ENCODE peak calls at places on chromosomes 5 and 9, in six cellular contexts. M, J, V, H, U and O are unnamed samples.

GRCh38 chr9:79382468-79382867 is 189.3 kb upstream of the TLE4 start:
- DNase-seq in M (no peak), J (no peak), V (no peak), H (no peak), U (no peak), O (no peak)

GRCh38 chr5:107217721-107218130 is 453.0 kb downstream of the EFNA5 start:
- DNase-seq in M (no peak), J (peak), V (peak), H (no peak), U (no peak), O (no peak)

GRCh38 chr5:76751291-76751690 is 35.4 kb downstream of the F2R start:
- DNase-seq in M (no peak), J (no peak), V (no peak), H (no peak), U (no peak), O (no peak)

GRCh38 chr5:172788771-172789686 is 18.0 kb upstream of the DUSP1 start:
- DNase-seq in M (no peak), J (peak), V (no peak), H (no peak), U (no peak), O (no peak)

GRCh38 chr9:71001780-71002386 is 119.5 kb downstream of the TRPM3 start:
- DNase-seq in M (no peak), J (no peak), V (peak), H (no peak), U (peak), O (no peak)

GRCh38 chr5:96958977-96959376 is 23.1 kb downstream of the LNPEP start:
- DNase-seq in M (no peak), J (no peak), V (no peak), H (no peak), U (no peak), O (no peak)

GRCh38 chr9:91253488-91253887 is 108.2 kb downstream of the AUH start:
- DNase-seq in M (peak), J (no peak), V (peak), H (no peak), U (no peak), O (no peak)

GRCh38 chr9:22170990-22171663 is 162.0 kb upstream of the CDKN2B start:
- DNase-seq in M (no peak), J (no peak), V (no peak), H (no peak), U (no peak), O (no peak)

GRCh38 chr5:168712280-168712924 is 133.2 kb upstream of the PANK3 start:
- DNase-seq in M (no peak), J (no peak), V (peak), H (peak), U (peak), O (no peak)

GRCh38 chr5:33049845-33050244 is 338.7 kb downstream of the NPR3 start:
- DNase-seq in M (no peak), J (no peak), V (peak), H (peak), U (peak), O (no peak)

GRCh38 chr9:95087659-95088242 is 229.8 kb downstream of the FANCC start:
- DNase-seq in M (no peak), J (peak), V (peak), H (no peak), U (no peak), O (no peak)

GRCh38 chr5:178111925-178112324 is 1.4 kb upstream of the N4BP3 start:
- DNase-seq in M (no peak), J (no peak), V (no peak), H (no peak), U (no peak), O (no peak)

GRCh38 chr9:136572596-136573313 is 26.9 kb upstream of the NOTCH1 start:
- DNase-seq in M (no peak), J (no peak), V (no peak), H (no peak), U (no peak), O (peak)

GRCh38 chr5:155729684-155730059 is 597.3 kb upstream of the SGCD start:
- DNase-seq in M (no peak), J (peak), V (no peak), H (no peak), U (no peak), O (no peak)

GRCh38 chr5:173245319-173246134 is 10.5 kb upstream of the NKX2-5 start:
- DNase-seq in M (no peak), J (no peak), V (no peak), H (no peak), U (no peak), O (no peak)

GRCh38 chr5:67659288-67659687 is 462.7 kb upstream of the CD180 start:
- DNase-seq in M (no peak), J (no peak), V (no peak), H (no peak), U (no peak), O (no peak)

GRCh38 chr5:132751444-132751843 is 4.2 kb downstream of the CCNI2 start:
- DNase-seq in M (no peak), J (no peak), V (no peak), H (no peak), U (peak), O (no peak)

GRCh38 chr5:122401991-122402710 is 90.1 kb downstream of the SNCAIP start:
- DNase-seq in M (no peak), J (no peak), V (peak), H (no peak), U (no peak), O (no peak)

GRCh38 chr5:61575103-61575502 is 243.0 kb downstream of the ZSWIM6 start:
- DNase-seq in M (no peak), J (no peak), V (peak), H (peak), U (peak), O (no peak)

GRCh38 chr5:158899792-158900191 is 199.9 kb downstream of the EBF1 start:
- DNase-seq in M (no peak), J (no peak), V (no peak), H (peak), U (no peak), O (no peak)

GRCh38 chr5:150034677-150035076 is 34.1 kb downstream of the HMGXB3 start:
- DNase-seq in M (no peak), J (no peak), V (no peak), H (peak), U (peak), O (no peak)

GRCh38 chr9:33290994-33291397 is 680 bp downstream of the NFX1 start:
- DNase-seq in M (no peak), J (no peak), V (peak), H (peak), U (no peak), O (no peak)

GRCh38 chr9:108553111-108553635 is 302.6 kb downstream of the ACTL7B start:
- DNase-seq in M (no peak), J (no peak), V (no peak), H (no peak), U (no peak), O (no peak)

GRCh38 chr9:112631313-112631712 is 86.6 kb downstream of the INIP start:
- DNase-seq in M (no peak), J (peak), V (no peak), H (no peak), U (no peak), O (no peak)

GRCh38 chr5:99191181-99191775 is 262.5 kb upstream of the CHD1 start:
- DNase-seq in M (no peak), J (no peak), V (no peak), H (no peak), U (peak), O (no peak)

GRCh38 chr5:131163315-131164119 is 1.5 kb downstream of the HINT1 start:
- DNase-seq in M (no peak), J (no peak), V (peak), H (no peak), U (peak), O (no peak)

GRCh38 chr5:154480847-154481246 is 2.8 kb upstream of the HAND1 start:
- DNase-seq in M (no peak), J (no peak), V (no peak), H (no peak), U (no peak), O (no peak)

GRCh38 chr5:53817183-53817582 is 256.7 kb downstream of the NDUFS4 start:
- DNase-seq in M (no peak), J (no peak), V (no peak), H (no peak), U (no peak), O (no peak)

GRCh38 chr5:18466731-18467130 is 832.5 kb downstream of the TAF11L14 start:
- DNase-seq in M (no peak), J (no peak), V (no peak), H (no peak), U (no peak), O (no peak)

GRCh38 chr5:10607023-10607665 is 43.3 kb downstream of the ANKRD33B start:
- DNase-seq in M (no peak), J (no peak), V (no peak), H (no peak), U (peak), O (no peak)

GRCh38 chr5:10604975-10605374 is 41.1 kb downstream of the ANKRD33B start:
- DNase-seq in M (no peak), J (no peak), V (no peak), H (no peak), U (no peak), O (no peak)

GRCh38 chr5:10610058-10610457 is 46.2 kb downstream of the ANKRD33B start:
- DNase-seq in M (no peak), J (no peak), V (no peak), H (no peak), U (no peak), O (no peak)

GRCh38 chr5:10611290-10611689 is 47.4 kb downstream of the ANKRD33B start:
- DNase-seq in M (no peak), J (no peak), V (no peak), H (no peak), U (peak), O (no peak)

DNA sequence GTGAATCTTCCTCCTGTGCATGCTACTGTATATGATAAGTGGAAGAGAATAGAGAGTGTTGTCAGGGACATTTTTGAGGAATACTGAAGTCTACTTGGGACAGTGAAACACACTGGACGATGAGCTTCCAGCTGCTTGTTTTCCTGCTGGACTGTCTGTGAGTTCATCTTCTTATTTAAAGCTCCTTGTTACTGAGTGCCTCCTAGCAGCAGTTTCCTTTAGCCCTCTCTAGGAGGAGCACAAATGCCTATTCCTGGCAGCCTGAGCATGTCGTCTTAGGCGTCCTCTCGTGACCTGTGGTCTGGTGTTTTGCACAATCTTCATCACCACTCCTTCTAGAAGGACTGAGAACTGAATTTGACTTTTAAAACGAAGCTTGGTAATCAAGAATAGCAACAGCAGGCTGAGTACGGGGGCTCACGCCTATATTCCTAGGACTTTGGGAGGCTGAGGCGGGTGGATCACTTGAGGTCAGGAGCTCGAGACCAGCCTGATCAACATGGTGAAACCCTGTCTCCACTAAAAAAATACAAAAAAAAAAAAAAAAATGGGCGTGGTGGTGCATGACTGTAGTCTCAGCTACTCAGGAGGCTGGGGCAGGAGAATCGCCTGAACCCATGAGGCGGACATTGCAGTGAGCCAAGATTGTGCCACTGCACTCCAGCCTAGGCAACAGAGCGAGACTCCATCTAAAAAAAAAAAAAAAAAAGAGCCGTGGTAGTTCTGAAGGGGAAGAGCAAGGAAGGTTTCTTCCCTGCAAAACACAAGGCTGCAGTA is 44.0 kb downstream of the ANKRD33B start:
- DNase-seq in M (no peak), J (peak), V (no peak), H (no peak), U (peak), O (no peak)
- TF ChIP-seq CTCF in M (no peak), J (peak), V (no peak), H (peak), U (peak), O (no peak)

DNA sequence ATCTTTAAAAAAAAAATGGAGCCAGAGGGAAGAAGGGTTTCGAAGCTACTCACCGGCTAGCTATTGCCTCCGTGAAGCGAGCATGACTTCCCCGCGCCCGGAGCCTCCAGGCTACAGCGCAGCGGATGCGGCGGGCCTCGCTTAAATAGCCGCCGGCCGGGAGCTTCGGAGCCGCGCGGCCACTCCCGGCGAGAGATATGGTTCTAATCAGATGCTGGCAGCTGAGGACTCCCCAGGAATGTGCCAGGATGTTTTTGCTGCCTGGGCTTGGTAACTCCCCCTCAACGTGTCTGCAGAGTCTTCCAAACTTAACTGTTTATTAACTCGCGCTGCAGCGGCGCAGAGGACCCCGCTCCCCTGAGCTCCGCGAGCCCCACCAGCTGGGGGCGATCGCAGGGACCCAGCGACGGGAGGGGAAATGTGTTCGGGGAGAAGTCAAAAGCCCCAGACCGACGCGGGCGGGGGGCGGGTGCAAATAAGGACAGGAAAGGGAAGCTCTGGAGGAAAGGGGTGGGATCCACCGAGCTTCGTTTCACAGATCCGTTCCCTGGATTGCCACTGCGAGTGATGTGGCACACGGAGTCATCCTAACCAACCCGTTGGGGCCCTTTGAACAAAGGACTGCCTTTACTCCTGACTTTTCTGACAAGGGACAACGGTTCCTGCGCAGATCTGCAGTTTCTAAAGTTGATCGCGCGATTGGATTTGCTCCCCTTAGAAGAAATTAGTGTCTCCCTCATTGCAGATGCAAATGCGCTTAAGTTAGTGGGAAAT is at the start of gene DAB2:
- DNase-seq in M (peak), J (peak), V (peak), H (peak), U (peak), O (peak)
- TF ChIP-seq CTCF in M (peak), J (peak), V (peak), H (peak), U (peak), O (peak)

DNA sequence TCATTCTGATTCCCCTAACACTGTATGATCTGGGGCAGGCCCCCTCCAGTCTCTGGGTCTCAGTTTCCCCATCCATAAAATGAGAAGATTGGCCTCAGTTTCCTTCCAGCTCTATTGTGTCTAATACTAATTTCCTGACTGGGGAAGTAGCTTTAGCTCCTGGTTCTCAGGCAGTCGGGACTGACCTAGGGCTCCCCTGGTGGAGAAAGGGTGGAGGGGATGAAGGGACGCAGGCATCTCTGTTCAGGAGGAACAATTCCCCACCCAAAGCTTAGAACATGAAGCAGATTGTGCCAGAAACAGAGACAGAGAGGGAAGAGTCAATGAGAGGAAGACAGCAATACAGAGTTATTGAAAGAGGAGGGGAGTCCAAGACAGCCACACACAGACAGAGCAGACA is 14.2 kb upstream of the PTGS1 start:
- DNase-seq in M (no peak), J (no peak), V (no peak), H (no peak), U (no peak), O (no peak)
- TF ChIP-seq CTCF in M (no peak), J (no peak), V (no peak), H (peak), U (peak), O (no peak)

DNA sequence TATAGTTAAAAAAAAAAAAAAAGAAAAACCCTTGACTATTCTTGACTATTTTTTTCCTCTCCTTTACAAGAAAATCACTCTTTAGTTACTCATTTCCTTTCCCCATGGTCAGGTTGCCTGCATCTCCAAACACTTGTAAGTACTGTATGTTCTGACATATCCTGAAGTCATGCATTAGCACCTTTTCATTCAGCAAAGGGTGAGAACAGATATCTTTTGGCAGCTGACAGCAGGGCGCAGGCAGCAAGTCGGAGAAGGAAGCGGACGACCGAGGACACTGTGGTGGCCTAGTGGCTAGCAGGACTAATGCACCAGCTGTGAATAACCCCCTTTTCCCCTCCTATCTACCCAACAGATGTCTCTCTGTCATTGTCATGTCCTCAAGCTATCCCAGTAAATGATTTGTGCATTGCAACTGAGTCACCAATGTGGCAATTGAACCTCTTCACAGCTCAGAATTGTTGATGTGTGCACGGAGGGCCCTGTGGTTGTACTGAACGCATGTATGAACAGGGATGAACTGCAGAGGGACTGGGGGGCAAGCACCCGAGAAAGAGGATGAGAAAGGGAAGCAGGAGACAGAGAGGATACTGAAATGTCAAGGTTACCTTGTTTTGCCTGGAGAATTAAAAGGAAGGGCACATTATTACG is 996.0 kb upstream of the ARRDC3 start:
- DNase-seq in M (no peak), J (no peak), V (no peak), H (no peak), U (peak), O (no peak)
- TF ChIP-seq CTCF in M (no peak), J (no peak), V (no peak), H (no peak), U (no peak), O (no peak)

GRCh38 chr9:122338989-122339388 is 31.8 kb upstream of the PTGS1 start:
- DNase-seq in M (no peak), J (no peak), V (no peak), H (no peak), U (no peak), O (no peak)

GRCh38 chr9:122336189-122336588 is 34.6 kb upstream of the PTGS1 start:
- DNase-seq in M (no peak), J (no peak), V (no peak), H (no peak), U (no peak), O (no peak)

GRCh38 chr9:122336836-122337560 is 33.8 kb upstream of the PTGS1 start:
- DNase-seq in M (no peak), J (no peak), V (no peak), H (no peak), U (no peak), O (no peak)

GRCh38 chr9:122338536-122338935 is 32.3 kb upstream of the PTGS1 start:
- DNase-seq in M (no peak), J (no peak), V (no peak), H (no peak), U (no peak), O (no peak)

GRCh38 chr9:122337561-122337939 is 33.3 kb upstream of the PTGS1 start:
- DNase-seq in M (no peak), J (no peak), V (no peak), H (no peak), U (no peak), O (no peak)
- TF ChIP-seq CTCF in M (no peak), J (no peak), V (no peak), H (no peak), U (no peak), O (no peak)

DNA sequence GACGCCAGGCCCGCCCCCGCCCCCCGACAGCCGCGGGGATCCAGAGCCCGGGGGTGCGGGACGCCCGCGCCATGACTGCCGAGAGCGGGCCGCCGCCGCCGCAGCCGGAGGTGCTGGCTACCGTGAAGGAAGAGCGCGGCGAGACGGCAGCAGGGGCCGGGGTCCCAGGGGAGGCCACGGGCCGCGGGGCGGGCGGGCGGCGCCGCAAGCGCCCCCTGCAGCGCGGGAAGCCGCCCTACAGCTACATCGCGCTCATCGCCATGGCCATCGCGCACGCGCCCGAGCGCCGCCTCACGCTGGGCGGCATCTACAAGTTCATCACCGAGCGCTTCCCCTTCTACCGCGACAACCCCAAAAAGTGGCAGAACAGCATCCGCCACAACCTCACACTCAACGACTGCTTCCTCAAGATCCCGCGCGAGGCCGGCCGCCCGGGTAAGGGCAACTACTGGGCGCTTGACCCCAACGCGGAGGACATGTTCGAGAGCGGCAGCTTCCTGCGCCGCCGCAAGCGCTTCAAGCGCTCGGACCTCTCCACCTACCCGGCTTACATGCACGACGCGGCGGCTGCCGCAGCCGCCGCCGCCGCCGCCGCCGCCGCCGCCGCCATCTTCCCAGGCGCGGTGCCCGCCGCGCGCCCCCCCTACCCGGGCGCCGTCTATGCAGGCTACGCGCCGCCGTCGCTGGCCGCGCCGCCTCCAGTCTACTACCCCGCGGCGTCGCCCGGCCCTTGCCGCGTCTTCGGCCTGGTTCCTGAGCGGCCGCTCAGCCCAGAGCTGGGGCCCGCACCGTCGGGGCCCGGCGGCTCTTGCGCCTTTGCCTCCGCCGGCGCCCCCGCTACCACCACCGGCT is 1.0 kb downstream of the FOXE1 start:
- DNase-seq in M (peak), J (peak), V (peak), H (no peak), U (no peak), O (no peak)
- TF ChIP-seq CTCF in M (peak), J (no peak), V (peak), H (no peak), U (no peak), O (no peak)